ENCODE peak calls at places on chromosomes 5 and 9, in four cellular contexts. One of them, this sample, is unnamed. For H3K4me1, the result is how much of the 10 kb centered on the place peaks cover.

GRCh38 chr9:38118862-38119435 is 49.9 kb upstream of the SHB start:
- DNase-seq in breast epithelium: no peak
- DNase-seq in GM23338: no peak
- DNase-seq in Panc1: no peak
- DNase-seq in this sample: no peak

GRCh38 chr5:2753452-2754409 is 2.3 kb upstream of the IRX2 start:
- DNase-seq in GM23338: peak
- DNase-seq in breast epithelium: peak
- DNase-seq in Panc1: no peak
- DNase-seq in this sample: peak

GRCh38 chr5:179187681-179188575 is 127.8 kb downstream of the ZNF354C start:
- DNase-seq in breast epithelium: no peak
- DNase-seq in GM23338: peak
- DNase-seq in Panc1: no peak
- DNase-seq in this sample: no peak

GRCh38 chr9:134336174-134336705 is 10.0 kb downstream of the RXRA start:
- DNase-seq in GM23338: no peak
- DNase-seq in breast epithelium: no peak
- DNase-seq in Panc1: no peak
- DNase-seq in this sample: no peak

GRCh38 chr9:70802206-70802605 is 319.2 kb downstream of the TRPM3 start:
- DNase-seq in breast epithelium: no peak
- DNase-seq in GM23338: no peak
- DNase-seq in Panc1: no peak
- DNase-seq in this sample: no peak

GRCh38 chr5:142151436-142152382 is 43.1 kb downstream of the NDFIP1 start:
- DNase-seq in GM23338: peak
- DNase-seq in breast epithelium: no peak
- DNase-seq in Panc1: peak
- DNase-seq in this sample: no peak

GRCh38 chr5:4053111-4053510 is 457.5 kb downstream of the IRX1 start:
- DNase-seq in breast epithelium: no peak
- DNase-seq in Panc1: no peak
- DNase-seq in GM23338: no peak
- DNase-seq in this sample: no peak

GRCh38 chr5:150213530-150213929 is 23.7 kb downstream of the SLC6A7 start:
- DNase-seq in breast epithelium: no peak
- DNase-seq in Panc1: no peak
- DNase-seq in GM23338: no peak
- DNase-seq in this sample: no peak

GRCh38 chr9:130971294-130971849 is 32.3 kb upstream of the FIBCD1 start:
- DNase-seq in GM23338: no peak
- DNase-seq in breast epithelium: no peak
- DNase-seq in Panc1: no peak
- DNase-seq in this sample: no peak

GRCh38 chr9:82805027-82805426 is 257.9 kb downstream of the RASEF start:
- DNase-seq in breast epithelium: no peak
- DNase-seq in Panc1: no peak
- DNase-seq in GM23338: peak
- DNase-seq in this sample: no peak

GRCh38 chr9:5917273-5917672 is 26.6 kb downstream of the MLANA start:
- DNase-seq in Panc1: no peak
- DNase-seq in GM23338: no peak
- DNase-seq in breast epithelium: no peak
- DNase-seq in this sample: no peak

GRCh38 chr5:1321576-1321975 is 23.3 kb downstream of the CLPTM1L start:
- DNase-seq in GM23338: no peak
- DNase-seq in breast epithelium: peak
- DNase-seq in Panc1: no peak
- DNase-seq in this sample: no peak

GRCh38 chr5:14512574-14512973 is 69.0 kb upstream of the OTULINL start:
- DNase-seq in GM23338: no peak
- DNase-seq in Panc1: no peak
- DNase-seq in breast epithelium: no peak
- DNase-seq in this sample: no peak

GRCh38 chr9:89464991-89465390 is 32.9 kb downstream of the SEMA4D start:
- DNase-seq in breast epithelium: no peak
- DNase-seq in Panc1: no peak
- DNase-seq in GM23338: no peak
- DNase-seq in this sample: no peak

GRCh38 chr5:66661149-66661548 is 65.0 kb downstream of the MAST4 start:
- DNase-seq in Panc1: no peak
- DNase-seq in breast epithelium: no peak
- DNase-seq in GM23338: no peak
- DNase-seq in this sample: no peak

GRCh38 chr5:173283318-173284288 is 44.6 kb downstream of the STC2 start:
- DNase-seq in Panc1: no peak
- DNase-seq in breast epithelium: no peak
- DNase-seq in GM23338: peak
- DNase-seq in this sample: no peak

GRCh38 chr9:125634040-125634717 is 72.8 kb downstream of the MAPKAP1 start:
- DNase-seq in breast epithelium: no peak
- DNase-seq in GM23338: no peak
- DNase-seq in Panc1: no peak
- DNase-seq in this sample: no peak

GRCh38 chr5:125746936-125747335 is 676.3 kb upstream of the GRAMD2B start:
- DNase-seq in Panc1: no peak
- DNase-seq in breast epithelium: no peak
- DNase-seq in GM23338: no peak
- DNase-seq in this sample: no peak

GRCh38 chr5:54390015-54390414 is 65.5 kb upstream of the HSPB3 start:
- DNase-seq in breast epithelium: no peak
- DNase-seq in GM23338: no peak
- DNase-seq in Panc1: peak
- DNase-seq in this sample: no peak

GRCh38 chr9:7402704-7403389 is 396.7 kb downstream of the DMAC1 start:
- DNase-seq in Panc1: no peak
- DNase-seq in GM23338: peak
- DNase-seq in breast epithelium: no peak
- DNase-seq in this sample: no peak

GRCh38 chr9:82513242-82513750 is 524.7 kb downstream of the SPATA31D1 start:
- DNase-seq in GM23338: no peak
- DNase-seq in Panc1: no peak
- DNase-seq in breast epithelium: no peak
- DNase-seq in this sample: no peak

GRCh38 chr9:77158772-77159513 is 18.4 kb upstream of the VPS13A start:
- DNase-seq in GM23338: no peak
- DNase-seq in breast epithelium: no peak
- DNase-seq in Panc1: no peak
- DNase-seq in this sample: no peak

GRCh38 chr9:77707696-77708095 is 59.6 kb upstream of the GNA14 start:
- DNase-seq in Panc1: peak
- DNase-seq in breast epithelium: no peak
- DNase-seq in GM23338: no peak
- DNase-seq in this sample: no peak

GRCh38 chr9:115167175-115167574 is 49.2 kb upstream of the TNC start:
- DNase-seq in GM23338: no peak
- DNase-seq in breast epithelium: no peak
- DNase-seq in Panc1: no peak
- DNase-seq in this sample: no peak

GRCh38 chr5:74130141-74130897 is 504.3 kb downstream of the ARHGEF28 start:
- DNase-seq in Panc1: no peak
- DNase-seq in breast epithelium: no peak
- DNase-seq in GM23338: no peak
- DNase-seq in this sample: no peak

GRCh38 chr5:115849258-115849798 is 7.6 kb downstream of the AP3S1 start:
- DNase-seq in Panc1: no peak
- DNase-seq in breast epithelium: no peak
- DNase-seq in GM23338: no peak
- DNase-seq in this sample: no peak

GRCh38 chr5:91386120-91386519 is 3.0 kb upstream of the ARRDC3 start:
- DNase-seq in Panc1: no peak
- DNase-seq in breast epithelium: no peak
- DNase-seq in GM23338: no peak
- DNase-seq in this sample: no peak

GRCh38 chr9:128081052-128081451 is 13.0 kb downstream of the SLC25A25 start:
- DNase-seq in Panc1: no peak
- DNase-seq in GM23338: no peak
- DNase-seq in breast epithelium: no peak
- DNase-seq in this sample: peak
- TF ChIP-seq POLR2AphosphoS5 in Panc1: no peak
- TF ChIP-seq POLR2AphosphoS5 in GM23338: no peak
- TF ChIP-seq POLR2AphosphoS5 in breast epithelium: peak
- TF ChIP-seq POLR2AphosphoS5 in this sample: peak

DNA sequence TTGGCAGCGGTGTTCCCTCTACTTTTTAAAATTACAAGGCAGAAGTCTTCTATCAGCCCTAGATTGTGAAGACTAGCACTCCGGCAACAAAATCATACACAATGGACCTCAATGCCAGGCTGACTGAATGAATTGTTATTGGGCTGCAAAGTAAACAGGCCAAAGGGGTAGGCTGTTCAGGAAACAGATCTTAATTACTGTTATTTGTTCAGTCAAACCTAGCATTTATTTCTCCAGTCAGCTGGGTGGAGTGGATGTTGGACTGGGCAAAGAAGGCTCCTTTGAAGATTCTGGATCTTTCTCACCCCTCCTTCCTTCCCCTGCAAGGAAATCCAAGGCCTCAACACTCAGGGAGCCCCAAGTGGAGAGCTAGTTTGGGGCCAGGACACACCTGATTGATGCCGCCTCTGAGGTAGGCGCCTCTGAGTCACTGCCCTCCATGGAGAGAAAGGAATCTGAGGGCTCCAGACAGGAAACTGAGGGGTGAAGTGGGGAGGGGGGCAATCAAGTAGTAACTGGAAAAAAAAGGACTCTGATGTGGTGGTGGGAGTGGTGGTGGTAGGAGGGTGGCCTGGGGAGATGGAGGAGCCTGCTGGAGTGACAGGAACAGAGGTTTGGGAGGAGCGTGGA is 35.5 kb downstream of the SERINC5 start:
- DNase-seq in Panc1: no peak
- DNase-seq in GM23338: no peak
- DNase-seq in breast epithelium: no peak
- DNase-seq in this sample: no peak
- H3K4me1 ChIP-seq in Panc1: under half
- H3K4me1 ChIP-seq in GM23338: half or more
- H3K4me1 ChIP-seq in breast epithelium: under half
- H3K4me1 ChIP-seq in this sample: under half

GRCh38 chr5:134540747-134541733 is 15.6 kb downstream of the JADE2 start:
- DNase-seq in breast epithelium: no peak
- DNase-seq in Panc1: no peak
- DNase-seq in GM23338: no peak
- DNase-seq in this sample: no peak
- TF ChIP-seq POLR2AphosphoS5 in breast epithelium: no peak
- TF ChIP-seq POLR2AphosphoS5 in Panc1: no peak
- TF ChIP-seq POLR2AphosphoS5 in GM23338: no peak
- TF ChIP-seq POLR2AphosphoS5 in this sample: no peak

DNA sequence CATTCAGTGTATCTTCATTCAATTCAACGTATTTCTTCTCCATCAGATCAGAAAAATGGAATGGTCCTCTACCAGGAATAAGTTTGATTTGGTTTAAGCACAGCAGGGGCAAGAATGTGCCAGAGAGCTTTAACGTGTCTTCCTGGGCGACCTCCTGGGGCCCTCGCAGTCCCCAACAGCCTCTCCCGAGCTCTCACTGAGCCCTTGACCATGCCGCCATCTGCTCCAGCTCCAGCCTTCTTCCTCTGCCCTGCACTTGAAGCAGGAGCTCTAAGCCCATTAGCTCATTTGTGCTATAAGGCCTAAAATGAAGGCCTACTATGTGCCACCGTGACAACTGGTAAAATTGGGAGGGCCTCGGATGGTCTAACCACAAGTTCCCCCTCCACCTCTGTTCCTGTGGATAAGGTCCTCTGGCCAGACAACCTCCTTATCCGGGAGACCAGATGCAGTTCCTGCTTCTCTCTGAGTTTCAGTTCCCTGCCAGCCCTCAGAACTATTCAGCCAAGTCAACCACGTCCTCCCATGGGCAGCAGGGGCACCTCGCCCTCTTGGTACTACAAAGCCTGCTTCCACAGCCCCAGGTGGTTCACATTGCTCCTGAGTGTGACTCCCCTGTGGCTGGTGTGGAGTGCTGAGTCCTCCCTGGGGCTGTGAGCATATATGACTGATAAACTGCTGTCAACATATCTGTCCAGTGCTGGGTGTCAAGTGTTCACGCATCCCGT is 35.8 kb downstream of the C5orf15 start:
- DNase-seq in breast epithelium: no peak
- DNase-seq in GM23338: no peak
- DNase-seq in Panc1: no peak
- DNase-seq in this sample: no peak
- H3K4me1 ChIP-seq in breast epithelium: under half
- H3K4me1 ChIP-seq in GM23338: under half
- H3K4me1 ChIP-seq in Panc1: under half
- H3K4me1 ChIP-seq in this sample: under half